ENCODE peak calls at places on chromosomes 11 and 22, in five cellular contexts. One of them, this sample, is unnamed.

GRCh38 chr11:3368199-3368598 is 10.7 kb downstream of the ZNF195 start:
- DNase-seq in PC-9: no peak
- DNase-seq in Calu3: no peak
- DNase-seq in choroid plexus epithelial cell: no peak
- DNase-seq in fibroblast of the aortic adventitia: no peak
- DNase-seq in this sample: no peak

GRCh38 chr22:47124451-47124881 is 362.0 kb downstream of the TBC1D22A start:
- DNase-seq in PC-9: no peak
- DNase-seq in Calu3: no peak
- DNase-seq in choroid plexus epithelial cell: no peak
- DNase-seq in fibroblast of the aortic adventitia: no peak
- DNase-seq in this sample: no peak

GRCh38 chr11:119108151-119108856 is 1.2 kb downstream of the C2CD2L start:
- DNase-seq in PC-9: peak; percentile 99
- DNase-seq in Calu3: peak; percentile 52
- DNase-seq in choroid plexus epithelial cell: peak; percentile 30
- DNase-seq in fibroblast of the aortic adventitia: peak; percentile 35
- DNase-seq in this sample: peak; percentile 78

GRCh38 chr22:40911772-40912171 is 39.4 kb upstream of the RBX1 start:
- DNase-seq in PC-9: no peak
- DNase-seq in Calu3: no peak
- DNase-seq in choroid plexus epithelial cell: peak; percentile 24
- DNase-seq in fibroblast of the aortic adventitia: no peak
- DNase-seq in this sample: no peak

GRCh38 chr11:18615628-18616392 is 16.2 kb downstream of the MISFA start:
- DNase-seq in PC-9: no peak
- DNase-seq in Calu3: no peak
- DNase-seq in choroid plexus epithelial cell: peak; percentile 33
- DNase-seq in fibroblast of the aortic adventitia: no peak
- DNase-seq in this sample: no peak

GRCh38 chr22:19767427-19768380 is 7.1 kb downstream of the TBX1 start:
- DNase-seq in PC-9: peak; percentile 55
- DNase-seq in Calu3: no peak
- DNase-seq in choroid plexus epithelial cell: no peak
- DNase-seq in fibroblast of the aortic adventitia: no peak
- DNase-seq in this sample: no peak

GRCh38 chr11:117861151-117862018 is 15.1 kb downstream of the FXYD6 start:
- DNase-seq in PC-9: no peak
- DNase-seq in Calu3: no peak
- DNase-seq in choroid plexus epithelial cell: peak; percentile 26
- DNase-seq in fibroblast of the aortic adventitia: no peak
- DNase-seq in this sample: no peak

GRCh38 chr11:6410695-6411430 is 8.0 kb downstream of the APBB1 start:
- DNase-seq in PC-9: no peak
- DNase-seq in Calu3: no peak
- DNase-seq in choroid plexus epithelial cell: no peak
- DNase-seq in fibroblast of the aortic adventitia: no peak
- DNase-seq in this sample: no peak

GRCh38 chr22:19632671-19633148 is 81.6 kb upstream of the SEPTIN5 start:
- DNase-seq in PC-9: no peak
- DNase-seq in Calu3: no peak
- DNase-seq in choroid plexus epithelial cell: no peak
- DNase-seq in fibroblast of the aortic adventitia: no peak
- DNase-seq in this sample: no peak

GRCh38 chr11:68839953-68840641 is 1.6 kb downstream of the CPT1A start:
- DNase-seq in PC-9: peak; percentile 60
- DNase-seq in Calu3: no peak
- DNase-seq in choroid plexus epithelial cell: peak; percentile 45
- DNase-seq in fibroblast of the aortic adventitia: peak; percentile 42
- DNase-seq in this sample: no peak

GRCh38 chr11:130816516-130816915 is 99.8 kb downstream of the SNX19 start:
- DNase-seq in PC-9: no peak
- DNase-seq in Calu3: peak; percentile 15
- DNase-seq in choroid plexus epithelial cell: no peak
- DNase-seq in fibroblast of the aortic adventitia: no peak
- DNase-seq in this sample: no peak

GRCh38 chr22:36455571-36456458 is 25.6 kb downstream of the TXN2 start:
- DNase-seq in PC-9: peak; percentile 30
- DNase-seq in Calu3: no peak
- DNase-seq in choroid plexus epithelial cell: no peak
- DNase-seq in fibroblast of the aortic adventitia: no peak
- DNase-seq in this sample: no peak

GRCh38 chr11:47185305-47186075 is 744 bp downstream of the PACSIN3 start:
- DNase-seq in PC-9: peak; percentile 75
- DNase-seq in Calu3: peak; percentile 71
- DNase-seq in choroid plexus epithelial cell: no peak
- DNase-seq in fibroblast of the aortic adventitia: no peak
- DNase-seq in this sample: peak; percentile 38

GRCh38 chr22:47125603-47126002 is 363.2 kb downstream of the TBC1D22A start:
- DNase-seq in PC-9: no peak
- DNase-seq in Calu3: no peak
- DNase-seq in choroid plexus epithelial cell: no peak
- DNase-seq in fibroblast of the aortic adventitia: no peak
- DNase-seq in this sample: no peak

GRCh38 chr11:3929689-3930088 is 74.2 kb downstream of the STIM1 start:
- DNase-seq in PC-9: no peak
- DNase-seq in Calu3: no peak
- DNase-seq in choroid plexus epithelial cell: peak; percentile 58
- DNase-seq in fibroblast of the aortic adventitia: no peak
- DNase-seq in this sample: no peak

GRCh38 chr11:71080239-71081097 is 171.9 kb downstream of the SHANK2 start:
- DNase-seq in PC-9: peak; percentile 71
- DNase-seq in Calu3: peak; percentile 59
- DNase-seq in choroid plexus epithelial cell: peak; percentile 73
- DNase-seq in fibroblast of the aortic adventitia: peak; percentile 70
- DNase-seq in this sample: peak; percentile 60

GRCh38 chr11:80441821-80442220 is 1001.0 kb upstream of the TENM4 start:
- DNase-seq in PC-9: no peak
- DNase-seq in Calu3: no peak
- DNase-seq in choroid plexus epithelial cell: peak; percentile 49
- DNase-seq in fibroblast of the aortic adventitia: no peak
- DNase-seq in this sample: no peak

GRCh38 chr22:44129614-44129976 is 51.1 kb upstream of the PARVG start:
- DNase-seq in PC-9: no peak
- DNase-seq in Calu3: no peak
- DNase-seq in choroid plexus epithelial cell: peak; percentile 22
- DNase-seq in fibroblast of the aortic adventitia: no peak
- DNase-seq in this sample: no peak

GRCh38 chr11:1129143-1129665 is 28.5 kb upstream of the MUC5AC start:
- DNase-seq in PC-9: no peak
- DNase-seq in Calu3: peak; percentile 1
- DNase-seq in choroid plexus epithelial cell: no peak
- DNase-seq in fibroblast of the aortic adventitia: no peak
- DNase-seq in this sample: no peak

GRCh38 chr11:102831128-102831708 is 12.2 kb downstream of the MMP3 start:
- DNase-seq in PC-9: no peak
- DNase-seq in Calu3: peak; percentile 79
- DNase-seq in choroid plexus epithelial cell: peak; percentile 65
- DNase-seq in fibroblast of the aortic adventitia: peak; percentile 55
- DNase-seq in this sample: no peak

This sample was measured in LoVo.